ENCODE peak calls at places on chromosomes 16 and 17, in seven cellular contexts. Z is activated B cell treated with CpG ODN at 0.5 μM for 24 hours, H is MM.1S, S is lower leg skin, N is testis, U is sigmoid colon, D is astrocyte of the cerebellum. O is an unnamed sample.
A peak's percentile ranks its signal among the peaks of the same experiment; 100 is the strongest.

GRCh38 chr17:49687878-49688491 is 10.1 kb upstream of the SPOP start:
- DNase-seq in N (no peak), Z (no peak), U (no peak), S (peak; percentile 74), D (no peak), H (no peak), O (peak; percentile 12)

GRCh38 chr17:80001376-80001775 is 34.3 kb downstream of the TBC1D16 start:
- DNase-seq in D (no peak), Z (no peak), H (no peak), N (no peak), S (no peak), U (no peak), O (no peak)

GRCh38 chr17:71286625-71287024 is 834.2 kb upstream of the SOX9 start:
- DNase-seq in N (no peak), H (no peak), U (no peak), Z (no peak), D (no peak), S (no peak), O (no peak)

GRCh38 chr17:65588194-65588808 is 26.9 kb upstream of the AXIN2 start:
- DNase-seq in S (no peak), Z (no peak), U (no peak), H (no peak), D (no peak), N (no peak), O (no peak)

GRCh38 chr17:55513885-55514590 is 2.8 kb upstream of the SMIM36 start:
- DNase-seq in S (peak; percentile 89), D (peak; percentile 49), Z (peak; percentile 54), U (peak; percentile 81), H (peak; percentile 73), N (peak; percentile 92), O (peak; percentile 53)

GRCh38 chr17:21689604-21690003 is 2.7 kb upstream of the KCNJ18 start:
- DNase-seq in U (peak; percentile 89), H (no peak), Z (no peak), S (no peak), N (peak; percentile 61), D (peak; percentile 35), O (peak; percentile 65)

GRCh38 chr16:15976225-15976812 is 26.9 kb downstream of the ABCC1 start:
- DNase-seq in H (no peak), U (no peak), Z (no peak), N (no peak), S (no peak), D (no peak), O (no peak)

GRCh38 chr17:65346166-65346565 is 209.0 kb downstream of the RGS9 start:
- DNase-seq in D (no peak), Z (no peak), H (no peak), S (no peak), U (no peak), N (no peak), O (no peak)

GRCh38 chr17:36722121-36722902 is 120.9 kb downstream of the MRM1 start:
- DNase-seq in Z (peak; percentile 82), D (no peak), S (no peak), N (peak; percentile 76), U (peak; percentile 71), H (no peak), O (no peak)

GRCh38 chr17:5819396-5819795 is 235.1 kb upstream of the NLRP1 start:
- DNase-seq in S (no peak), Z (no peak), D (no peak), U (no peak), H (no peak), N (no peak), O (no peak)

GRCh38 chr16:66528294-66528693 is 21.6 kb downstream of the TK2 start:
- DNase-seq in D (no peak), N (no peak), Z (no peak), U (no peak), S (no peak), H (no peak), O (no peak)

GRCh38 chr16:709651-710499 is 4.3 kb upstream of the FBXL16 start:
- DNase-seq in H (no peak), D (no peak), Z (no peak), S (no peak), N (peak; percentile 71), U (no peak), O (peak; percentile 84)

GRCh38 chr17:65664296-65664695 is 102.8 kb upstream of the AXIN2 start:
- DNase-seq in U (no peak), H (no peak), Z (no peak), S (no peak), N (no peak), D (peak; percentile 9), O (no peak)

GRCh38 chr17:71402007-71402406 is 718.8 kb upstream of the SOX9 start:
- DNase-seq in D (no peak), S (no peak), U (no peak), Z (no peak), N (no peak), H (no peak), O (no peak)

GRCh38 chr16:51225902-51226301 is 74.8 kb upstream of the SALL1 start:
- DNase-seq in Z (no peak), U (no peak), S (no peak), N (no peak), D (no peak), H (no peak), O (no peak)

GRCh38 chr16:54447606-54448440 is 161.2 kb upstream of the IRX3 start:
- DNase-seq in S (no peak), U (no peak), Z (no peak), D (peak; percentile 70), H (no peak), N (no peak), O (peak; percentile 86)

DNA sequence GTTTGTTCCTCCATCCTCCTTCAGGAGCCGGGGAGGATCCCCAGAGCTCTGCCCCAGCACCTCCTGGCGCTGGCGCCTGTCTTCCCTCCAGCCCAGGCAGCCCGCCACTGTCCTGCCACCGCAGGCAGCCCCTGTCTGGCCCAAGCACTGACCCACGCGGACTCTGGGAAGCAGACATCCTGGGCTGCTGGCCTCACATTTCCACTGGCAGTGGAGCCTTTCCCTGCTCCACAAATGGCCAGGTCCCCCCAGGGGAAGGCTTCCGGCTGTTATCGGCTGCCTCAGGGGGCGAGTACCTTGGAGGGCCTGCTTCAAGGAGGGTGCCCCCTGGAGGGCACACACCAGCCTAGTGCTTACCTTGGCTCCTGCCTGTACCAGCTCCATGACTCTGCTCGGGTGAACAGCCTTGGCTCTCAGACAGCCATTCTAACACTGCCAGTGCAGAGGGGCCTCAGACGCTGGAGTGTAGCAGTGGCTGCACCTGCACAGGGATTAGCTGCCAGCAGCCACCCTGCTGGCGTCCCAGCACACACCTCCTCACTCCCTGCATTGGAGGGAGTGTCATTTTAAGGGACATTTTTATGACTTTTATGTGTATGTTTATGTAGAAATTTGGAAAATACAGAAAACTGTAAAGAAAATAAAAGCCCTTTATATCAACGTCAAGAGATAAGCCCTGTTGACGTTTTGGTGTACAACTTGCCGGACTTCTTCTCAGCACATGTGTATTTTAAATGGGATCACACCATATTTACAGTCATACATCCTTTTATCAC is 21.0 kb downstream of the ACE start:
- DNase-seq in U (no peak), S (no peak), D (no peak), H (peak; percentile 15), N (no peak), Z (no peak), O (no peak)
- TF ChIP-seq CTCF in U (no peak), S (no peak), D (peak; percentile 22), H (peak; percentile 15), N (no peak), Z (no peak), O (peak; percentile 56)

GRCh38 chr17:76528156-76528527 is 9.4 kb downstream of the CYGB start:
- DNase-seq in S (no peak), U (no peak), N (no peak), Z (peak; percentile 52), D (no peak), H (no peak), O (no peak)

GRCh38 chr17:76529643-76530488 is 7.6 kb downstream of the CYGB start:
- DNase-seq in D (no peak), H (no peak), S (peak; percentile 96), N (peak; percentile 82), Z (no peak), U (peak; percentile 97), O (peak; percentile 38)

GRCh38 chr17:76527430-76528111 is 9.9 kb downstream of the CYGB start:
- DNase-seq in S (no peak), U (peak; percentile 91), D (peak; percentile 57), N (peak; percentile 64), Z (peak; percentile 66), H (no peak), O (no peak)

GRCh38 chr17:76529224-76529642 is 8.3 kb downstream of the CYGB start:
- DNase-seq in U (peak; percentile 96), Z (no peak), S (peak; percentile 98), D (no peak), H (no peak), N (peak; percentile 86), O (peak; percentile 77)

GRCh38 chr17:76528528-76529223 is 8.8 kb downstream of the CYGB start:
- DNase-seq in N (peak; percentile 57), D (no peak), Z (no peak), H (no peak), U (no peak), S (no peak), O (no peak)
- TF ChIP-seq CTCF in N (no peak), D (no peak), Z (no peak), H (no peak), U (no peak), S (no peak), O (peak; percentile 55)

GRCh38 chr17:28365487-28365886 is 488 bp upstream of the SEBOX start:
- DNase-seq in S (no peak), H (no peak), Z (no peak), D (no peak), U (no peak), N (no peak), O (no peak)

GRCh38 chr17:28364665-28365363 is at the start of gene SEBOX:
- DNase-seq in D (no peak), U (no peak), N (no peak), Z (no peak), H (no peak), S (no peak), O (no peak)

GRCh38 chr17:28367641-28368305 is 2.3 kb downstream of the VTN start:
- DNase-seq in U (no peak), N (no peak), Z (no peak), H (no peak), D (no peak), S (no peak), O (no peak)

GRCh38 chr17:28368306-28368831 is 1.7 kb downstream of the VTN start:
- DNase-seq in Z (no peak), S (no peak), H (no peak), D (no peak), N (no peak), U (no peak), O (no peak)

GRCh38 chr17:28366605-28367004 is 1.6 kb upstream of the SEBOX start:
- DNase-seq in H (no peak), U (no peak), S (no peak), Z (no peak), D (no peak), N (no peak), O (no peak)
- TF ChIP-seq CTCF in H (no peak), U (no peak), S (no peak), Z (no peak), D (no peak), N (no peak), O (peak; percentile 44)

DNA sequence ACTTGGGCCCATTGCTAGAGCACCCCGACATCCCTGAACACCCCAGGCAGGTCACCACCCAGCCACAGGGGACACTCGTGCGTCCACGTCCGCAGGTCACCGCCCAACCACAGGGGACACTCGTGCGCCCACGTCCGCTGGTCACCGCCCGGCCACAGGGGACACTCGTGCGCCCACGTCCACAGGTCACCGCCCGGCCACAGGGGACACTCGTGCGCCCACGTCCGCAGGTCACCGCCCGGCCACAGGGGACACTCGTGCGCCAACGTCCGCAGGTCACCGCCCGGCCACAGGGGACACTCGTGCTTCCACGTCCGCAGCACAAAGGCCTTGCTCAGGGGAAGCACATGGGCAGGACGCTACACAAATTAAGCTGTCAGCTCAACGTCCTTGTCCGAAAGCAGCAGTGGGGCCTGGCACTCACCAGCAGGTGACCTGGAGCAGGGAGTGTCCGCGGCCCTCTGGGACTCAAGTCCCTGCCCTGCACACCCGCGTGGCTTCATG is 17.7 kb downstream of the GALNS start:
- DNase-seq in N (no peak), S (no peak), H (no peak), U (no peak), Z (no peak), D (no peak), O (no peak)
- TF ChIP-seq CTCF in N (no peak), S (no peak), H (no peak), U (no peak), Z (no peak), D (no peak), O (peak; percentile 39)

O was measured in HFFc6.